ENCODE peak calls at places on chromosomes 2 and 18, in four cellular contexts. P is endothelial cell; R is stimulated activated CD8-positive, alpha-beta memory T cell treated with anti-CD3 and anti-CD28 coated beads, Interleukin-12 subunit alpha, Interleukin-12 subunit beta, amount 100 ng/mL, for 1 hour; W is COLO829. Y is an unnamed sample.

GRCh38 chr2:124034265-124034664 is 9.2 kb downstream of the CNTNAP5 start:
- DNase-seq in W (no peak), P (no peak), R (no peak), Y (no peak)

GRCh38 chr2:205177505-205177904 is 504.8 kb upstream of the NRP2 start:
- DNase-seq in W (no peak), P (no peak), R (no peak), Y (no peak)

GRCh38 chr2:160266078-160266551 is 66.0 kb upstream of the ITGB6 start:
- DNase-seq in P (no peak), R (no peak), W (no peak), Y (no peak)

GRCh38 chr18:79797518-79798345 is at the start of gene KCNG2:
- DNase-seq in R (no peak), W (no peak), P (peak), Y (no peak)

GRCh38 chr2:46147626-46148368 is 149.4 kb upstream of the EPAS1 start:
- DNase-seq in R (no peak), W (no peak), P (no peak), Y (no peak)

GRCh38 chr2:130391058-130391871 is 35.4 kb downstream of the PTPN18 start:
- DNase-seq in W (peak), R (peak), P (peak), Y (peak)

GRCh38 chr2:134154269-134154668 is 99.6 kb upstream of the MGAT5 start:
- DNase-seq in R (no peak), W (no peak), P (no peak), Y (no peak)

GRCh38 chr2:73295751-73296400 is 2.5 kb upstream of the EGR4 start:
- DNase-seq in W (no peak), R (no peak), P (no peak), Y (no peak)

GRCh38 chr2:158988501-158988900 is 20.1 kb downstream of the TANC1 start:
- DNase-seq in P (no peak), R (no peak), W (no peak), Y (no peak)

GRCh38 chr2:66717491-66717890 is 282.6 kb downstream of the MEIS1 start:
- DNase-seq in W (no peak), P (no peak), R (no peak), Y (no peak)

GRCh38 chr2:71082402-71083252 is 14.2 kb downstream of the NAGK start:
- DNase-seq in P (no peak), R (no peak), W (no peak), Y (no peak)

GRCh38 chr2:20538308-20539132 is 91.6 kb downstream of the RHOB start:
- DNase-seq in P (no peak), R (no peak), W (no peak), Y (no peak)

GRCh38 chr2:135798762-135799161 is 38.2 kb downstream of the LCT start:
- DNase-seq in R (no peak), P (no peak), W (peak), Y (no peak)

GRCh38 chr2:47559079-47559684 is 156.2 kb downstream of the MSH2 start:
- DNase-seq in R (no peak), W (no peak), P (no peak), Y (no peak)

GRCh38 chr2:2671826-2672225 is 340.8 kb upstream of the MYT1L start:
- DNase-seq in P (no peak), W (no peak), R (no peak), Y (no peak)

GRCh38 chr2:96951125-96951654 is 35.2 kb downstream of the FAM178B start:
- DNase-seq in P (peak), W (peak), R (peak), Y (peak)

GRCh38 chr18:23012249-23012648 is 79.1 kb downstream of the RBBP8 start:
- DNase-seq in W (no peak), P (no peak), R (no peak), Y (no peak)

GRCh38 chr2:219552382-219553167 is 8.7 kb downstream of the TMEM198 start:
- DNase-seq in W (peak), P (peak), R (peak), Y (peak)

GRCh38 chr18:59139615-59140286 is at the start of gene SEC11C:
- DNase-seq in R (peak), P (peak), W (peak), Y (peak)

GRCh38 chr2:29309090-29310054 is 194.2 kb downstream of the CLIP4 start:
- DNase-seq in R (peak), W (peak), P (peak), Y (no peak)

GRCh38 chr2:102826904-102827303 is 65.1 kb downstream of the TMEM182 start:
- DNase-seq in P (no peak), W (no peak), R (no peak), Y (no peak)

GRCh38 chr18:1103567-1103966 is 198.9 kb downstream of the ADCYAP1 start:
- DNase-seq in P (no peak), W (no peak), R (no peak), Y (no peak)

GRCh38 chr18:25434771-25435461 is 83.0 kb upstream of the ZNF521 start:
- DNase-seq in R (no peak), W (no peak), P (no peak), Y (no peak)

GRCh38 chr2:8544786-8545631 is 136.8 kb upstream of the ID2 start:
- DNase-seq in R (peak), W (no peak), P (no peak), Y (peak)

GRCh38 chr2:46164581-46165301 is 132.5 kb upstream of the EPAS1 start:
- DNase-seq in W (no peak), R (no peak), P (no peak), Y (no peak)

GRCh38 chr2:174634130-174635014 is 36.8 kb upstream of the WIPF1 start:
- DNase-seq in R (no peak), W (no peak), P (no peak), Y (no peak)

GRCh38 chr2:226791056-226791486 is 8.5 kb downstream of the IRS1 start:
- DNase-seq in P (peak), R (peak), W (peak), Y (no peak)

GRCh38 chr2:209937893-209938292 is 64.5 kb upstream of the RPE start:
- DNase-seq in P (no peak), W (no peak), R (no peak), Y (no peak)

GRCh38 chr2:84959045-84959493 is 11.9 kb upstream of the KCMF1 start:
- DNase-seq in W (peak), R (no peak), P (no peak), Y (no peak)

GRCh38 chr2:237128026-237128703 is 42.5 kb downstream of the COPS8 start:
- DNase-seq in P (peak), R (peak), W (peak), Y (no peak)

GRCh38 chr18:10010611-10011015 is 96.8 kb downstream of the VAPA start:
- DNase-seq in R (no peak), P (no peak), W (no peak), Y (no peak)

GRCh38 chr2:119407430-119408220 is 24.0 kb upstream of the TMEM37 start:
- DNase-seq in R (no peak), W (peak), P (peak), Y (peak)

GRCh38 chr2:20241973-20242726 is 17.2 kb upstream of the SDC1 start:
- DNase-seq in W (no peak), P (peak), R (no peak), Y (no peak)

GRCh38 chr2:174334781-174335604 is at the start of gene SP9:
- DNase-seq in P (peak), W (no peak), R (no peak), Y (no peak)

GRCh38 chr2:68806511-68807109 is 64.6 kb downstream of the BMP10 start:
- DNase-seq in R (no peak), P (no peak), W (peak), Y (no peak)